ENCODE peak calls at places on chromosomes 2 and 18, in four cellular contexts. X is stimulated activated naive B cell treated with anti-CD40 and anti-IgM and Interleukin-4, amounts not matched to agents 10 μg/mL and 1 μg/mL and 100 μg/mL, for 72 hours; R is hippocampal formation; B is RWPE1. Y is an unnamed sample.

GRCh38 chr18:76530846-76531245 is 35.8 kb upstream of the ZNF516 start:
- DNase-seq in X (no peak), R (no peak), B (no peak), Y (no peak)

GRCh38 chr2:54859997-54860701 is 136.7 kb downstream of the EML6 start:
- DNase-seq in X (no peak), R (no peak), B (peak), Y (no peak)

GRCh38 chr2:222572761-222573174 is 83.1 kb downstream of the FARSB start:
- DNase-seq in X (no peak), R (no peak), B (no peak), Y (no peak)

GRCh38 chr18:24054130-24054529 is 39.6 kb downstream of the TTC39C start:
- DNase-seq in X (no peak), R (no peak), B (peak), Y (no peak)

GRCh38 chr18:47519706-47520105 is 268.2 kb upstream of the SKOR2 start:
- DNase-seq in X (no peak), R (no peak), B (no peak), Y (no peak)

GRCh38 chr2:46805401-46805951 is 110.1 kb downstream of the MCFD2 start:
- DNase-seq in X (no peak), R (no peak), B (no peak), Y (no peak)

GRCh38 chr18:46260879-46261143 is 156.6 kb downstream of the HAUS1 start:
- DNase-seq in X (no peak), R (no peak), B (no peak), Y (no peak)

GRCh38 chr2:107534926-107535325 is 291.8 kb upstream of the RGPD4 start:
- DNase-seq in X (no peak), R (no peak), B (no peak), Y (no peak)

GRCh38 chr2:202035941-202036372 is 2.3 kb downstream of the FZD7 start:
- DNase-seq in X (no peak), R (no peak), B (no peak), Y (no peak)